ENCODE peak calls at places on chromosomes 13 and 19, in six cellular contexts. One of them, this sample, is unnamed.

GRCh38 chr19:47049307-47049700 is 880 bp upstream of the TMEM160 start:
- DNase-seq in heart right ventricle: no peak
- DNase-seq in foreskin fibroblast: peak; percentile 61
- DNase-seq in A673: peak; percentile 71
- DNase-seq in OCI-LY7: no peak
- DNase-seq in AG10803: peak; percentile 84
- DNase-seq in this sample: peak; percentile 6

GRCh38 chr19:38993271-38993670 is 17.7 kb upstream of the FBXO17 start:
- DNase-seq in heart right ventricle: no peak
- DNase-seq in foreskin fibroblast: peak; percentile 80
- DNase-seq in A673: no peak
- DNase-seq in OCI-LY7: no peak
- DNase-seq in AG10803: peak; percentile 55
- DNase-seq in this sample: peak; percentile 71

GRCh38 chr19:4502282-4503223 is 15.7 kb downstream of the PLIN4 start:
- DNase-seq in heart right ventricle: no peak
- DNase-seq in foreskin fibroblast: no peak
- DNase-seq in A673: no peak
- DNase-seq in OCI-LY7: no peak
- DNase-seq in AG10803: no peak
- DNase-seq in this sample: no peak

GRCh38 chr19:18610556-18611326 is 1.9 kb upstream of the TMEM59L start:
- DNase-seq in heart right ventricle: no peak
- DNase-seq in foreskin fibroblast: no peak
- DNase-seq in A673: no peak
- DNase-seq in OCI-LY7: no peak
- DNase-seq in AG10803: no peak
- DNase-seq in this sample: no peak

GRCh38 chr19:33359581-33359980 is 13.9 kb upstream of the CEBPG start:
- DNase-seq in heart right ventricle: no peak
- DNase-seq in foreskin fibroblast: no peak
- DNase-seq in A673: no peak
- DNase-seq in OCI-LY7: no peak
- DNase-seq in AG10803: no peak
- DNase-seq in this sample: no peak

GRCh38 chr13:44685641-44686040 is 109.5 kb upstream of the TSC22D1 start:
- DNase-seq in heart right ventricle: no peak
- DNase-seq in foreskin fibroblast: no peak
- DNase-seq in A673: no peak
- DNase-seq in OCI-LY7: no peak
- DNase-seq in AG10803: no peak
- DNase-seq in this sample: peak; percentile 24

GRCh38 chr13:92843549-92843948 is 383.1 kb upstream of the GPC6 start:
- DNase-seq in heart right ventricle: no peak
- DNase-seq in foreskin fibroblast: peak; percentile 81
- DNase-seq in A673: peak; percentile 26
- DNase-seq in OCI-LY7: no peak
- DNase-seq in AG10803: peak; percentile 80
- DNase-seq in this sample: peak; percentile 81

GRCh38 chr19:12800873-12801465 is 631 bp downstream of the PRDX2 start:
- DNase-seq in heart right ventricle: no peak
- DNase-seq in foreskin fibroblast: peak; percentile 34
- DNase-seq in A673: no peak
- DNase-seq in OCI-LY7: peak; percentile 54
- DNase-seq in AG10803: no peak
- DNase-seq in this sample: no peak

GRCh38 chr13:66128692-66129269 is 1101.4 kb downstream of the PCDH9 start:
- DNase-seq in heart right ventricle: no peak
- DNase-seq in foreskin fibroblast: peak; percentile 6
- DNase-seq in A673: no peak
- DNase-seq in OCI-LY7: no peak
- DNase-seq in AG10803: no peak
- DNase-seq in this sample: no peak

GRCh38 chr13:39960206-39960605 is 304.7 kb downstream of the COG6 start:
- DNase-seq in heart right ventricle: no peak
- DNase-seq in foreskin fibroblast: no peak
- DNase-seq in A673: no peak
- DNase-seq in OCI-LY7: no peak
- DNase-seq in AG10803: no peak
- DNase-seq in this sample: no peak

GRCh38 chr19:41871573-41872383 is 5.3 kb upstream of the CD79A start:
- DNase-seq in heart right ventricle: peak; percentile 37
- DNase-seq in foreskin fibroblast: no peak
- DNase-seq in A673: no peak
- DNase-seq in OCI-LY7: peak; percentile 83
- DNase-seq in AG10803: no peak
- DNase-seq in this sample: no peak

GRCh38 chr19:12133069-12133468 is 7.1 kb downstream of the ZNF20 start:
- DNase-seq in heart right ventricle: no peak
- DNase-seq in foreskin fibroblast: no peak
- DNase-seq in A673: no peak
- DNase-seq in OCI-LY7: no peak
- DNase-seq in AG10803: no peak
- DNase-seq in this sample: peak; percentile 24

GRCh38 chr19:33797821-33798633 is 1.4 kb downstream of the KCTD15 start:
- DNase-seq in heart right ventricle: peak; percentile 71
- DNase-seq in foreskin fibroblast: peak; percentile 67
- DNase-seq in A673: peak; percentile 34
- DNase-seq in OCI-LY7: peak; percentile 60
- DNase-seq in AG10803: peak; percentile 33
- DNase-seq in this sample: no peak

GRCh38 chr19:5345895-5346386 is 5.3 kb upstream of the PTPRS start:
- DNase-seq in heart right ventricle: no peak
- DNase-seq in foreskin fibroblast: peak; percentile 59
- DNase-seq in A673: peak; percentile 44
- DNase-seq in OCI-LY7: no peak
- DNase-seq in AG10803: peak; percentile 39
- DNase-seq in this sample: peak; percentile 60

GRCh38 chr19:23436944-23437343 is 41.7 kb upstream of the ZNF91 start:
- DNase-seq in heart right ventricle: no peak
- DNase-seq in foreskin fibroblast: no peak
- DNase-seq in A673: no peak
- DNase-seq in OCI-LY7: peak; percentile 39
- DNase-seq in AG10803: no peak
- DNase-seq in this sample: peak; percentile 2

GRCh38 chr19:12828494-12828893 is 5.9 kb downstream of the RTBDN start:
- DNase-seq in heart right ventricle: no peak
- DNase-seq in foreskin fibroblast: peak; percentile 56
- DNase-seq in A673: peak; percentile 76
- DNase-seq in OCI-LY7: peak; percentile 58
- DNase-seq in AG10803: no peak
- DNase-seq in this sample: peak; percentile 33

GRCh38 chr19:33675501-33676124 is 53.9 kb downstream of the CHST8 start:
- DNase-seq in heart right ventricle: no peak
- DNase-seq in foreskin fibroblast: no peak
- DNase-seq in A673: no peak
- DNase-seq in OCI-LY7: no peak
- DNase-seq in AG10803: no peak
- DNase-seq in this sample: no peak

GRCh38 chr19:43936219-43936618 is 1.1 kb upstream of the ZNF45 start:
- DNase-seq in heart right ventricle: no peak
- DNase-seq in foreskin fibroblast: no peak
- DNase-seq in A673: no peak
- DNase-seq in OCI-LY7: no peak
- DNase-seq in AG10803: no peak
- DNase-seq in this sample: no peak

GRCh38 chr13:103081435-103081834 is 15.2 kb upstream of the SLC10A2 start:
- DNase-seq in heart right ventricle: no peak
- DNase-seq in foreskin fibroblast: no peak
- DNase-seq in A673: no peak
- DNase-seq in OCI-LY7: no peak
- DNase-seq in AG10803: no peak
- DNase-seq in this sample: no peak

GRCh38 chr19:12720851-12721655 is 2.7 kb downstream of the TNPO2 start:
- DNase-seq in heart right ventricle: no peak
- DNase-seq in foreskin fibroblast: peak; percentile 56
- DNase-seq in A673: no peak
- DNase-seq in OCI-LY7: peak; percentile 37
- DNase-seq in AG10803: peak; percentile 29
- DNase-seq in this sample: no peak

GRCh38 chr13:97696921-97697320 is 256.6 kb upstream of the IPO5 start:
- DNase-seq in heart right ventricle: no peak
- DNase-seq in foreskin fibroblast: no peak
- DNase-seq in A673: no peak
- DNase-seq in OCI-LY7: no peak
- DNase-seq in AG10803: no peak
- DNase-seq in this sample: no peak

GRCh38 chr13:111241006-111241755 is 79.3 kb upstream of the TEX29 start:
- DNase-seq in heart right ventricle: no peak
- DNase-seq in foreskin fibroblast: no peak
- DNase-seq in A673: no peak
- DNase-seq in OCI-LY7: no peak
- DNase-seq in AG10803: no peak
- DNase-seq in this sample: no peak

GRCh38 chr19:888615-889385 is 4.2 kb downstream of the MED16 start:
- DNase-seq in heart right ventricle: no peak
- DNase-seq in foreskin fibroblast: no peak
- DNase-seq in A673: no peak
- DNase-seq in OCI-LY7: no peak
- DNase-seq in AG10803: no peak
- DNase-seq in this sample: no peak

GRCh38 chr19:29484876-29485275 is 40.9 kb upstream of the VSTM2B start:
- DNase-seq in heart right ventricle: no peak
- DNase-seq in foreskin fibroblast: no peak
- DNase-seq in A673: no peak
- DNase-seq in OCI-LY7: no peak
- DNase-seq in AG10803: no peak
- DNase-seq in this sample: no peak

GRCh38 chr19:32822916-32823746 is 46.4 kb downstream of the SLC7A9 start:
- DNase-seq in heart right ventricle: no peak
- DNase-seq in foreskin fibroblast: no peak
- DNase-seq in A673: no peak
- DNase-seq in OCI-LY7: no peak
- DNase-seq in AG10803: no peak
- DNase-seq in this sample: no peak

GRCh38 chr13:18949489-18949761 is 232.2 kb downstream of the TUBA3C start:
- DNase-seq in heart right ventricle: no peak
- DNase-seq in foreskin fibroblast: no peak
- DNase-seq in A673: no peak
- DNase-seq in OCI-LY7: no peak
- DNase-seq in AG10803: no peak
- DNase-seq in this sample: no peak

GRCh38 chr13:93270769-93271753 is 44.5 kb downstream of the GPC6 start:
- DNase-seq in heart right ventricle: no peak
- DNase-seq in foreskin fibroblast: peak; percentile 4
- DNase-seq in A673: peak; percentile 67
- DNase-seq in OCI-LY7: no peak
- DNase-seq in AG10803: no peak
- DNase-seq in this sample: no peak

GRCh38 chr13:100110269-100110668 is 21.4 kb downstream of the PCCA start:
- DNase-seq in heart right ventricle: no peak
- DNase-seq in foreskin fibroblast: no peak
- DNase-seq in A673: no peak
- DNase-seq in OCI-LY7: no peak
- DNase-seq in AG10803: no peak
- DNase-seq in this sample: no peak
- TF ChIP-seq CTCF in heart right ventricle: no peak
- TF ChIP-seq CTCF in foreskin fibroblast: no peak
- TF ChIP-seq CTCF in A673: no peak
- TF ChIP-seq CTCF in OCI-LY7: no peak
- TF ChIP-seq CTCF in AG10803: no peak
- TF ChIP-seq CTCF in this sample: no peak

DNA sequence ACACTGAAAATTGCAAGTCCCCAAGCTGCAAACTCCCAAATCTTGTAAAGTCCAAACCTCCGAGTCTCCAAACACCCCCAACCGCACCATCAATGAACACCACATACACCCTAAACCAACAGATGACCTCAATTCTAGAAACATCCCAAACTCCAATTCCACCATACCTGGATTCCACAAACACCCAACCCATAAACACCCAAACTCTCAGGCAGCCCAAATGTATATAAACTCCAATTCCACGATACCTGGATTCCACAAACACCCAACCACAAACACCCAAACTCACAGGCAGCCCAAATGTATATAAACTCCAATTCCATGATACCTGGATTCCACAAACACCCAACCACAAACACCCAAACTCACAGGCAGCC is 470 bp downstream of the C3 start:
- DNase-seq in heart right ventricle: no peak
- DNase-seq in foreskin fibroblast: no peak
- DNase-seq in A673: no peak
- DNase-seq in OCI-LY7: no peak
- DNase-seq in AG10803: no peak
- DNase-seq in this sample: no peak
- H3K4me3 ChIP-seq in heart right ventricle: no peak overlapping the region
- H3K4me3 ChIP-seq in foreskin fibroblast: no peak overlapping the region
- H3K4me3 ChIP-seq in A673: no peak overlapping the region
- H3K4me3 ChIP-seq in OCI-LY7: no peak overlapping the region
- H3K4me3 ChIP-seq in AG10803: no peak overlapping the region
- H3K4me3 ChIP-seq in this sample: no peak overlapping the region

DNA sequence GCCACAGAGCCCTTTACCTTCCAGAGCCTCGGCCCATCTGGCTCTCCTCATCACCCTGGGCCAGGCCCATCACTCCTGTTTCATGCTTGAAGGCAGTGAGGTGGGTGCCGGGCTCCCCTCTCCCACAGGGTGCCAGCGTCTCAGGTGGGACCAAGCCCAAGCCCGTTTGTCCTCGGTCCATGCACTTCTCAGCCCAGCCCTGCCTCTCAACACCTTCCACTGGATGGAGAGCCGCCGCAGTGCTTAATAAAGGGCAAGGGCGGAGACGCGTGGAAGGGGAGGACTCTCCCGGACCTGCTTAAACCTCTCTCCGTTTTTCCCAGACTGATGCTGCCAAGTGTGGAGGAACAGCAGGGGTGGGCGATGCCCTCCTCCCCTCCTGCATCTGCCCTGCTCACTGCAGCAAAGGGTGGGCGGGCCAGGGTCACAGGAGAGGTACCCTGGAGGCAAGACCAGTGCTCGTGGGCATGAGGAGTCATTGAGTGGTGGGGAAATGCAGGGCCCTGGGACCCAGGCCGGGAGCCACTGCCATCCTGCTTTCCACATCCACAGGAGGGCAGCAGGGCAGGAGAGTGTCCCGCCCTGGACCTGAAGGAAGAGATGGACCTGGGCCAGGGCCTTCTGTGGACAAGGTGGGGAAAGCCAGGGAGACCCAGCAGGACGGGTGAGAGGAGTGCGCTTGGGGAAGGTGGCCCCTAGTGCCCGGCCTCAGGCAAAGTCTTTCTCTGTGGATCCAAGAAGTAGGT is 9.7 kb upstream of the ATP11A start:
- DNase-seq in heart right ventricle: no peak
- DNase-seq in foreskin fibroblast: no peak
- DNase-seq in A673: no peak
- DNase-seq in OCI-LY7: no peak
- DNase-seq in AG10803: no peak
- DNase-seq in this sample: no peak
- TF ChIP-seq CTCF in heart right ventricle: no peak
- TF ChIP-seq CTCF in foreskin fibroblast: no peak
- TF ChIP-seq CTCF in A673: no peak
- TF ChIP-seq CTCF in OCI-LY7: no peak
- TF ChIP-seq CTCF in AG10803: no peak
- TF ChIP-seq CTCF in this sample: no peak

DNA sequence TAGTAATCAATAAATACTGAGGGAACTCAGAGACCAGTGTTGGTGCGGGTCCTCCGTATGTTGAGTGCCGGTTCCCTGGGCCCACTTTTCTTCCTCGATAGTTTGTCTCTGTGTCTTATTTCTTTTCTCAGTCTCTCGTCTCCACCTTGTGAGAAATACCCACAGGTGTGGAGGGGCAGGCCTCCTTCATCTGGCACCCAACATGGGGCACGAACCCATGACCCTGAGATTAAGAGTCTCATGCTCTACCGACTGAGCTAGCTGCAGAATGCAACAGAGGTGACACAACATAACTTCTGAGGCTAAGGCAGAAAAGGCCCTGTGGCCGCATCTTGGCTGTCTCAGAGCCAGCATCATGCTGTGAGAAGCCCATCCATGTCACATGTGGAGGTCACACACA is 5.3 kb upstream of the ZNF613 start:
- DNase-seq in heart right ventricle: no peak
- DNase-seq in foreskin fibroblast: no peak
- DNase-seq in A673: no peak
- DNase-seq in OCI-LY7: peak; percentile 28
- DNase-seq in AG10803: no peak
- DNase-seq in this sample: no peak
- H3K4me3 ChIP-seq in heart right ventricle: no peak overlapping the region
- H3K4me3 ChIP-seq in foreskin fibroblast: no peak overlapping the region
- H3K4me3 ChIP-seq in A673: no peak overlapping the region
- H3K4me3 ChIP-seq in OCI-LY7: no peak overlapping the region
- H3K4me3 ChIP-seq in AG10803: no peak overlapping the region
- H3K4me3 ChIP-seq in this sample: no peak overlapping the region